ENCODE peak calls at places on chromosomes 12 and 14, in four cellular contexts. One of them, this sample, is unnamed.
A peak's percentile ranks its signal among the peaks of the same experiment; 100 is the strongest.

GRCh38 chr14:70721542-70721941 is 79.8 kb downstream of the TTC9 start:
- DNase-seq in CD8-positive, alpha-beta T cell: no peak
- DNase-seq in fibroblast of pulmonary artery: no peak
- DNase-seq in tibial artery: peak; percentile 3
- DNase-seq in this sample: no peak

GRCh38 chr12:40693503-40693863 is 1.2 kb downstream of the CNTN1 start:
- DNase-seq in CD8-positive, alpha-beta T cell: no peak
- DNase-seq in fibroblast of pulmonary artery: no peak
- DNase-seq in tibial artery: no peak
- DNase-seq in this sample: no peak

GRCh38 chr14:66388516-66388915 is 97.7 kb upstream of the CCDC196 start:
- DNase-seq in CD8-positive, alpha-beta T cell: no peak
- DNase-seq in fibroblast of pulmonary artery: no peak
- DNase-seq in tibial artery: no peak
- DNase-seq in this sample: no peak

GRCh38 chr14:103626150-103626850 is 2.7 kb upstream of the KLC1 start:
- DNase-seq in CD8-positive, alpha-beta T cell: no peak
- DNase-seq in fibroblast of pulmonary artery: no peak
- DNase-seq in tibial artery: no peak
- DNase-seq in this sample: no peak

GRCh38 chr12:56636118-56636674 is 6.1 kb upstream of the BAZ2A start:
- DNase-seq in CD8-positive, alpha-beta T cell: peak; percentile 76
- DNase-seq in fibroblast of pulmonary artery: peak; percentile 89
- DNase-seq in tibial artery: peak; percentile 98
- DNase-seq in this sample: peak; percentile 89

GRCh38 chr14:100659345-100660001 is 67.2 kb upstream of the DLK1 start:
- DNase-seq in CD8-positive, alpha-beta T cell: no peak
- DNase-seq in fibroblast of pulmonary artery: no peak
- DNase-seq in tibial artery: no peak
- DNase-seq in this sample: no peak

GRCh38 chr14:52351561-52352491 is 37.7 kb downstream of the PTGER2 start:
- DNase-seq in CD8-positive, alpha-beta T cell: no peak
- DNase-seq in fibroblast of pulmonary artery: peak; percentile 86
- DNase-seq in tibial artery: no peak
- DNase-seq in this sample: peak; percentile 49

GRCh38 chr12:2691001-2691339 is 103.8 kb upstream of the FKBP4 start:
- DNase-seq in CD8-positive, alpha-beta T cell: peak; percentile 35
- DNase-seq in fibroblast of pulmonary artery: peak; percentile 18
- DNase-seq in tibial artery: no peak
- DNase-seq in this sample: peak; percentile 42

GRCh38 chr12:6326316-6326959 is 15.4 kb downstream of the TNFRSF1A start:
- DNase-seq in CD8-positive, alpha-beta T cell: no peak
- DNase-seq in fibroblast of pulmonary artery: peak; percentile 68
- DNase-seq in tibial artery: no peak
- DNase-seq in this sample: peak; percentile 34

GRCh38 chr14:98956616-98957015 is 315.4 kb downstream of the BCL11B start:
- DNase-seq in CD8-positive, alpha-beta T cell: no peak
- DNase-seq in fibroblast of pulmonary artery: no peak
- DNase-seq in tibial artery: no peak
- DNase-seq in this sample: no peak

GRCh38 chr14:36346052-36346451 is 25.6 kb upstream of the MBIP start:
- DNase-seq in CD8-positive, alpha-beta T cell: no peak
- DNase-seq in fibroblast of pulmonary artery: no peak
- DNase-seq in tibial artery: no peak
- DNase-seq in this sample: no peak

GRCh38 chr12:3222306-3222705 is 145.1 kb downstream of the TSPAN9 start:
- DNase-seq in CD8-positive, alpha-beta T cell: no peak
- DNase-seq in fibroblast of pulmonary artery: no peak
- DNase-seq in tibial artery: no peak
- DNase-seq in this sample: no peak

GRCh38 chr12:910416-910815 is 39.1 kb downstream of the RAD52 start:
- DNase-seq in CD8-positive, alpha-beta T cell: no peak
- DNase-seq in fibroblast of pulmonary artery: no peak
- DNase-seq in tibial artery: no peak
- DNase-seq in this sample: no peak

GRCh38 chr14:95871531-95871930 is 5.1 kb upstream of the TUNAR start:
- DNase-seq in CD8-positive, alpha-beta T cell: no peak
- DNase-seq in fibroblast of pulmonary artery: no peak
- DNase-seq in tibial artery: no peak
- DNase-seq in this sample: no peak

GRCh38 chr14:42316746-42317145 is 710.1 kb downstream of the LRFN5 start:
- DNase-seq in CD8-positive, alpha-beta T cell: no peak
- DNase-seq in fibroblast of pulmonary artery: no peak
- DNase-seq in tibial artery: no peak
- DNase-seq in this sample: no peak

GRCh38 chr12:129423041-129423580 is 480.7 kb downstream of the TMEM132D start:
- DNase-seq in CD8-positive, alpha-beta T cell: no peak
- DNase-seq in fibroblast of pulmonary artery: no peak
- DNase-seq in tibial artery: no peak
- DNase-seq in this sample: no peak

GRCh38 chr12:10393291-10393690 is 3.5 kb upstream of the KLRK1 start:
- DNase-seq in CD8-positive, alpha-beta T cell: no peak
- DNase-seq in fibroblast of pulmonary artery: no peak
- DNase-seq in tibial artery: no peak
- DNase-seq in this sample: no peak

GRCh38 chr14:68476212-68476964 is 316.5 kb downstream of the ZFP36L1 start:
- DNase-seq in CD8-positive, alpha-beta T cell: no peak
- DNase-seq in fibroblast of pulmonary artery: peak; percentile 95
- DNase-seq in tibial artery: peak; percentile 86
- DNase-seq in this sample: peak; percentile 92

GRCh38 chr14:105866841-105867321 is 340.5 kb downstream of the TMEM121 start:
- DNase-seq in CD8-positive, alpha-beta T cell: no peak
- DNase-seq in fibroblast of pulmonary artery: no peak
- DNase-seq in tibial artery: no peak
- DNase-seq in this sample: no peak

GRCh38 chr14:34872822-34873590 is 2.2 kb downstream of the BAZ1A start:
- DNase-seq in CD8-positive, alpha-beta T cell: peak; percentile 8
- DNase-seq in fibroblast of pulmonary artery: peak; percentile 60
- DNase-seq in tibial artery: no peak
- DNase-seq in this sample: peak; percentile 33

GRCh38 chr12:79023261-79023660 is 158.7 kb downstream of the SYT1 start:
- DNase-seq in CD8-positive, alpha-beta T cell: no peak
- DNase-seq in fibroblast of pulmonary artery: peak; percentile 31
- DNase-seq in tibial artery: no peak
- DNase-seq in this sample: no peak

GRCh38 chr12:58919271-58920101 is 818 bp downstream of the LRIG3 start:
- DNase-seq in CD8-positive, alpha-beta T cell: no peak
- DNase-seq in fibroblast of pulmonary artery: peak; percentile 54
- DNase-seq in tibial artery: peak; percentile 75
- DNase-seq in this sample: peak; percentile 80

GRCh38 chr12:124442281-124442680 is 125.1 kb downstream of the NCOR2 start:
- DNase-seq in CD8-positive, alpha-beta T cell: no peak
- DNase-seq in fibroblast of pulmonary artery: no peak
- DNase-seq in tibial artery: no peak
- DNase-seq in this sample: no peak

GRCh38 chr12:100913872-100914600 is 119.5 kb downstream of the ANO4 start:
- DNase-seq in CD8-positive, alpha-beta T cell: no peak
- DNase-seq in fibroblast of pulmonary artery: no peak
- DNase-seq in tibial artery: no peak
- DNase-seq in this sample: no peak

GRCh38 chr14:95482967-95483842 is 33.2 kb downstream of the SYNE3 start:
- DNase-seq in CD8-positive, alpha-beta T cell: no peak
- DNase-seq in fibroblast of pulmonary artery: peak; percentile 91
- DNase-seq in tibial artery: peak; percentile 93
- DNase-seq in this sample: no peak

GRCh38 chr12:102095677-102096263 is 24.1 kb downstream of the NUP37 start:
- DNase-seq in CD8-positive, alpha-beta T cell: no peak
- DNase-seq in fibroblast of pulmonary artery: peak; percentile 68
- DNase-seq in tibial artery: no peak
- DNase-seq in this sample: peak; percentile 34

GRCh38 chr14:30195946-30196345 is 268.3 kb upstream of the PRKD1 start:
- DNase-seq in CD8-positive, alpha-beta T cell: no peak
- DNase-seq in fibroblast of pulmonary artery: peak; percentile 42
- DNase-seq in tibial artery: no peak
- DNase-seq in this sample: no peak

GRCh38 chr12:57154804-57155434 is 7.5 kb upstream of the LRP1-AS start:
- DNase-seq in CD8-positive, alpha-beta T cell: no peak
- DNase-seq in fibroblast of pulmonary artery: no peak
- DNase-seq in tibial artery: no peak
- DNase-seq in this sample: peak; percentile 18

GRCh38 chr14:101073598-101073965 is 170.1 kb upstream of the RTL1 start:
- DNase-seq in CD8-positive, alpha-beta T cell: no peak
- DNase-seq in fibroblast of pulmonary artery: no peak
- DNase-seq in tibial artery: no peak
- DNase-seq in this sample: no peak

GRCh38 chr14:22837750-22838538 is 1.6 kb downstream of the MMP14 start:
- DNase-seq in CD8-positive, alpha-beta T cell: no peak
- DNase-seq in fibroblast of pulmonary artery: peak; percentile 61
- DNase-seq in tibial artery: peak; percentile 94
- DNase-seq in this sample: no peak

GRCh38 chr14:70002589-70003240 is 123.5 kb downstream of the SMOC1 start:
- DNase-seq in CD8-positive, alpha-beta T cell: no peak
- DNase-seq in fibroblast of pulmonary artery: no peak
- DNase-seq in tibial artery: no peak
- DNase-seq in this sample: no peak

GRCh38 chr14:90398315-90398811 is 1.5 kb downstream of the CALM1 start:
- DNase-seq in CD8-positive, alpha-beta T cell: peak; percentile 41
- DNase-seq in fibroblast of pulmonary artery: peak; percentile 29
- DNase-seq in tibial artery: peak; percentile 76
- DNase-seq in this sample: peak; percentile 62

GRCh38 chr12:4194661-4195060 is 78.9 kb upstream of the CCND2 start:
- DNase-seq in CD8-positive, alpha-beta T cell: no peak
- DNase-seq in fibroblast of pulmonary artery: no peak
- DNase-seq in tibial artery: no peak
- DNase-seq in this sample: no peak

GRCh38 chr14:88546621-88547385 is 8.0 kb downstream of the PTPN21 start:
- DNase-seq in CD8-positive, alpha-beta T cell: no peak
- DNase-seq in fibroblast of pulmonary artery: no peak
- DNase-seq in tibial artery: no peak
- DNase-seq in this sample: no peak

GRCh38 chr12:46546634-46547273 is 174.2 kb upstream of the SLC38A2 start:
- DNase-seq in CD8-positive, alpha-beta T cell: no peak
- DNase-seq in fibroblast of pulmonary artery: no peak
- DNase-seq in tibial artery: no peak
- DNase-seq in this sample: peak; percentile 40

GRCh38 chr12:27682534-27682933 is 13.7 kb upstream of the REP15 start:
- DNase-seq in CD8-positive, alpha-beta T cell: no peak
- DNase-seq in fibroblast of pulmonary artery: peak; percentile 50
- DNase-seq in tibial artery: no peak
- DNase-seq in this sample: no peak

GRCh38 chr12:30320561-30320960 is 375.1 kb downstream of the IPO8 start:
- DNase-seq in CD8-positive, alpha-beta T cell: no peak
- DNase-seq in fibroblast of pulmonary artery: no peak
- DNase-seq in tibial artery: no peak
- DNase-seq in this sample: no peak

GRCh38 chr12:30323008-30323407 is 372.7 kb downstream of the IPO8 start:
- DNase-seq in CD8-positive, alpha-beta T cell: no peak
- DNase-seq in fibroblast of pulmonary artery: peak; percentile 10
- DNase-seq in tibial artery: no peak
- DNase-seq in this sample: no peak
- TF ChIP-seq CTCF in CD8-positive, alpha-beta T cell: no peak
- TF ChIP-seq CTCF in fibroblast of pulmonary artery: peak; percentile 15
- TF ChIP-seq CTCF in tibial artery: no peak
- TF ChIP-seq CTCF in this sample: no peak

GRCh38 chr12:32895688-32896437 is 714 bp downstream of the PKP2 start:
- DNase-seq in CD8-positive, alpha-beta T cell: no peak
- DNase-seq in fibroblast of pulmonary artery: no peak
- DNase-seq in tibial artery: no peak
- DNase-seq in this sample: no peak
- TF ChIP-seq CTCF in CD8-positive, alpha-beta T cell: no peak
- TF ChIP-seq CTCF in fibroblast of pulmonary artery: peak; percentile 18
- TF ChIP-seq CTCF in tibial artery: no peak
- TF ChIP-seq CTCF in this sample: no peak

GRCh38 chr12:81461163-81461562 is 298.0 kb downstream of the PPFIA2 start:
- DNase-seq in CD8-positive, alpha-beta T cell: no peak
- DNase-seq in fibroblast of pulmonary artery: no peak
- DNase-seq in tibial artery: no peak
- DNase-seq in this sample: peak; percentile 5
- TF ChIP-seq CTCF in CD8-positive, alpha-beta T cell: no peak
- TF ChIP-seq CTCF in fibroblast of pulmonary artery: peak; percentile 13
- TF ChIP-seq CTCF in tibial artery: no peak
- TF ChIP-seq CTCF in this sample: peak; percentile 13

GRCh38 chr14:43647302-43647701 is 859.8 kb downstream of the FSCB start:
- DNase-seq in CD8-positive, alpha-beta T cell: no peak
- DNase-seq in fibroblast of pulmonary artery: peak; percentile 8
- DNase-seq in tibial artery: no peak
- DNase-seq in this sample: no peak
- TF ChIP-seq CTCF in CD8-positive, alpha-beta T cell: no peak
- TF ChIP-seq CTCF in fibroblast of pulmonary artery: peak; percentile 26
- TF ChIP-seq CTCF in tibial artery: no peak
- TF ChIP-seq CTCF in this sample: no peak

This sample was measured in GM12865.